ENCODE peak calls at places on chromosomes 7 and 10, in five cellular contexts. One of them, this sample, is unnamed.

GRCh38 chr7:108178393-108178792 is 48.2 kb upstream of the LAMB4 start:
- DNase-seq in GM13977: no peak
- DNase-seq in nephron progenitor cell: no peak
- DNase-seq in pancreas: peak; percentile 75
- DNase-seq in endothelial cell: no peak
- DNase-seq in this sample: no peak

GRCh38 chr7:33050425-33051318 is 11.9 kb downstream of the NT5C3A start:
- DNase-seq in GM13977: peak; percentile 19
- DNase-seq in endothelial cell: peak; percentile 32
- DNase-seq in pancreas: no peak
- DNase-seq in nephron progenitor cell: no peak
- DNase-seq in this sample: peak; percentile 39

GRCh38 chr10:90288403-90288933 is 569.4 kb downstream of the HTR7 start:
- DNase-seq in endothelial cell: no peak
- DNase-seq in nephron progenitor cell: no peak
- DNase-seq in GM13977: no peak
- DNase-seq in pancreas: no peak
- DNase-seq in this sample: no peak

GRCh38 chr10:68537796-68538195 is 10.5 kb upstream of the SLC25A16 start:
- DNase-seq in nephron progenitor cell: no peak
- DNase-seq in endothelial cell: no peak
- DNase-seq in pancreas: no peak
- DNase-seq in GM13977: no peak
- DNase-seq in this sample: no peak

GRCh38 chr10:71776528-71776927 is 3.2 kb upstream of the VSIR start:
- DNase-seq in endothelial cell: no peak
- DNase-seq in pancreas: no peak
- DNase-seq in GM13977: no peak
- DNase-seq in nephron progenitor cell: no peak
- DNase-seq in this sample: no peak

GRCh38 chr7:50502947-50503346 is 52.8 kb upstream of the FIGNL1 start:
- DNase-seq in nephron progenitor cell: no peak
- DNase-seq in pancreas: no peak
- DNase-seq in GM13977: no peak
- DNase-seq in endothelial cell: no peak
- DNase-seq in this sample: no peak

GRCh38 chr10:10824611-10825148 is 193.0 kb upstream of the CELF2 start:
- DNase-seq in nephron progenitor cell: no peak
- DNase-seq in GM13977: no peak
- DNase-seq in pancreas: no peak
- DNase-seq in endothelial cell: no peak
- DNase-seq in this sample: no peak

GRCh38 chr10:70130878-70131559 is 1.6 kb downstream of the AIFM2 start:
- DNase-seq in GM13977: no peak
- DNase-seq in nephron progenitor cell: no peak
- DNase-seq in pancreas: no peak
- DNase-seq in endothelial cell: no peak
- DNase-seq in this sample: no peak

GRCh38 chr7:135844903-135845302 is 96.3 kb upstream of the FAM180A start:
- DNase-seq in GM13977: no peak
- DNase-seq in endothelial cell: no peak
- DNase-seq in nephron progenitor cell: no peak
- DNase-seq in pancreas: no peak
- DNase-seq in this sample: no peak

GRCh38 chr7:7967909-7968543 is 570 bp upstream of the GLCCI1 start:
- DNase-seq in endothelial cell: no peak
- DNase-seq in nephron progenitor cell: no peak
- DNase-seq in pancreas: no peak
- DNase-seq in GM13977: no peak
- DNase-seq in this sample: no peak

GRCh38 chr10:63627376-63627775 is 106.2 kb downstream of the REEP3 start:
- DNase-seq in nephron progenitor cell: no peak
- DNase-seq in GM13977: no peak
- DNase-seq in pancreas: no peak
- DNase-seq in endothelial cell: no peak
- DNase-seq in this sample: no peak

GRCh38 chr7:46600340-46600739 is 679.3 kb upstream of the IGFBP3 start:
- DNase-seq in endothelial cell: no peak
- DNase-seq in pancreas: no peak
- DNase-seq in GM13977: no peak
- DNase-seq in nephron progenitor cell: no peak
- DNase-seq in this sample: no peak

GRCh38 chr7:151665363-151665762 is 145.7 kb upstream of the RHEB start:
- DNase-seq in endothelial cell: no peak
- DNase-seq in pancreas: no peak
- DNase-seq in nephron progenitor cell: no peak
- DNase-seq in GM13977: no peak
- DNase-seq in this sample: no peak

GRCh38 chr7:80918909-80919721 is at the start of gene SEMA3C:
- DNase-seq in GM13977: peak; percentile 72
- DNase-seq in endothelial cell: peak; percentile 91
- DNase-seq in pancreas: peak; percentile 80
- DNase-seq in nephron progenitor cell: peak; percentile 94
- DNase-seq in this sample: peak; percentile 32

GRCh38 chr7:142391191-142391992 is 133.5 kb upstream of the PRSS58 start:
- DNase-seq in nephron progenitor cell: peak; percentile 70
- DNase-seq in GM13977: no peak
- DNase-seq in pancreas: no peak
- DNase-seq in endothelial cell: peak; percentile 79
- DNase-seq in this sample: peak; percentile 70
- TF ChIP-seq CTCF in nephron progenitor cell: peak; percentile 57
- TF ChIP-seq CTCF in GM13977: peak; percentile 49
- TF ChIP-seq CTCF in pancreas: no peak
- TF ChIP-seq CTCF in endothelial cell: peak; percentile 65
- TF ChIP-seq CTCF in this sample: peak; percentile 61

GRCh38 chr7:155405399-155406318 is 52.3 kb upstream of the EN2 start:
- DNase-seq in GM13977: no peak
- DNase-seq in nephron progenitor cell: no peak
- DNase-seq in endothelial cell: peak; percentile 28
- DNase-seq in pancreas: no peak
- DNase-seq in this sample: peak; percentile 42
- TF ChIP-seq CTCF in GM13977: no peak
- TF ChIP-seq CTCF in nephron progenitor cell: no peak
- TF ChIP-seq CTCF in endothelial cell: no peak
- TF ChIP-seq CTCF in pancreas: no peak
- TF ChIP-seq CTCF in this sample: no peak

GRCh38 chr10:102675151-102675886 is 31.0 kb downstream of the TRIM8 start:
- DNase-seq in nephron progenitor cell: peak; percentile 66
- DNase-seq in pancreas: no peak
- DNase-seq in endothelial cell: no peak
- DNase-seq in GM13977: peak; percentile 56
- DNase-seq in this sample: peak; percentile 36
- TF ChIP-seq CTCF in nephron progenitor cell: no peak
- TF ChIP-seq CTCF in pancreas: no peak
- TF ChIP-seq CTCF in endothelial cell: no peak
- TF ChIP-seq CTCF in GM13977: no peak
- TF ChIP-seq CTCF in this sample: no peak

GRCh38 chr7:98945852-98946251 is 67.5 kb downstream of the TRRAP start:
- DNase-seq in nephron progenitor cell: no peak
- DNase-seq in GM13977: no peak
- DNase-seq in pancreas: no peak
- DNase-seq in endothelial cell: no peak
- DNase-seq in this sample: no peak
- TF ChIP-seq CTCF in nephron progenitor cell: no peak
- TF ChIP-seq CTCF in GM13977: no peak
- TF ChIP-seq CTCF in pancreas: no peak
- TF ChIP-seq CTCF in endothelial cell: no peak
- TF ChIP-seq CTCF in this sample: no peak

DNA sequence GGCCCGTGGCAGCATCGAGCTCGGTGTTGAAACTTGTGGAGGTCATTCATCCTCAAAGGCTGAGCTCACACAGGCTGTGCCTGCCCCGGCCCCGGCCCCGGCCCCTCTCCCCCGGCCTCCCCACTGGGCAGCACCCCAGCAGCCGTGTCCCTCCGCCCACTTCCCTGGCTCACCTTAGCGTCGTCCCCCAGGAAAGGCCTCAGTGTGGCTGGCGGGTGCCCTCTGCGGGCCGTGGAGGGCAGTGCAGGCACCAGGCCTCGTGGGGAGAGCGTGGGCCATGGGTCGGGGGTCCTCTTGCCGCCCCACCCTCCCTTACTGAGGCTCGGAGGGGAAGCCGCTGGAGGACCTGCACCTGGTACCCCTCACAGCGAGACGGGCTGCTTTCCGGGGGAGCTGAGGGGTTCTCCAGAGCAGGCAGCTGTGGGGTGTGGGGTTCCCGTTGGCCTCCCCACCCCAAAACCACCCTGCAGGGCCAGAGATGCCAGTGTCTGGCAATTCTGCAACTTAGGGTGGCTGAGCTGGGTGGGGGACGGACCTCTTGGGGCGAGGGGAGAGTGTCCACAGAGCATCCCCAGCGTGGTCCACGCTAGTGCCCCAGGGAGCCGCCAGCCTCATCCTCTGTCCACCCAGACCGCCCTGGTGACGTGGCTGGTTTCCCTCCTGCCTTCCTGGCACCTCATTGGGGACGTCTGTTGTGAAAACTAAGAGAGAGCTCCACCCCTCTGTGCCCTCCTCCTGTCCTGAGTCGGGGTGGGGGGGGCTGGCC is 44.2 kb upstream of the DPYSL4 start:
- DNase-seq in nephron progenitor cell: peak; percentile 80
- DNase-seq in GM13977: peak; percentile 89
- DNase-seq in endothelial cell: peak; percentile 73
- DNase-seq in pancreas: peak; percentile 14
- DNase-seq in this sample: peak; percentile 67
- TF ChIP-seq CTCF in nephron progenitor cell: peak; percentile 93
- TF ChIP-seq CTCF in GM13977: peak; percentile 88
- TF ChIP-seq CTCF in endothelial cell: peak; percentile 80
- TF ChIP-seq CTCF in pancreas: peak; percentile 92
- TF ChIP-seq CTCF in this sample: peak; percentile 92